ENCODE peak calls at places on chromosomes 6 and 20, in eight cellular contexts. S, J, R, T, Z, M, E and K are unnamed samples. For H3K27me3, the result is how much of the 10 kb centered on the place peaks cover.

GRCh38 chr6:27138837-27139752 is 108.4 kb upstream of the PRSS16 start:
- DNase-seq in Z (peak), T (peak), E (no peak), J (no peak), M (peak), S (peak), R (peak), K (no peak)

GRCh38 chr20:57950764-57951163 is 240.9 kb upstream of the PMEPA1 start:
- DNase-seq in R (no peak), T (no peak), J (no peak), M (no peak), E (no peak), S (no peak), Z (no peak), K (no peak)

GRCh38 chr6:168929871-168930450 is 323.7 kb downstream of the THBS2 start:
- DNase-seq in T (no peak), M (no peak), R (no peak), E (no peak), S (no peak), J (no peak), Z (no peak), K (no peak)

GRCh38 chr20:48769111-48769879 is 58.5 kb downstream of the PREX1 start:
- DNase-seq in M (no peak), J (no peak), R (peak), Z (no peak), T (no peak), E (peak), S (no peak), K (no peak)

GRCh38 chr20:35368616-35369423 is 43.0 kb downstream of the UQCC1 start:
- DNase-seq in E (no peak), J (no peak), S (peak), T (peak), Z (no peak), M (no peak), R (peak), K (no peak)

GRCh38 chr6:108831104-108831503 is 17.1 kb upstream of the ARMC2 start:
- DNase-seq in E (no peak), T (no peak), M (no peak), Z (no peak), S (no peak), J (no peak), R (no peak), K (no peak)

GRCh38 chr6:169863710-169864109 is 112.3 kb downstream of the ERMARD start:
- DNase-seq in T (no peak), Z (no peak), R (no peak), M (no peak), E (no peak), S (no peak), J (no peak), K (no peak)

GRCh38 chr6:137874204-137875001 is 7.3 kb downstream of the TNFAIP3 start:
- DNase-seq in Z (no peak), E (peak), J (no peak), M (no peak), T (no peak), R (no peak), S (no peak), K (no peak)

GRCh38 chr6:109738667-109739066 is 47.6 kb downstream of the FIG4 start:
- DNase-seq in Z (no peak), T (no peak), R (no peak), J (no peak), S (no peak), E (no peak), M (no peak), K (no peak)

GRCh38 chr6:111828799-111829198 is 44.5 kb downstream of the FYN start:
- DNase-seq in E (no peak), M (no peak), S (no peak), R (no peak), T (no peak), Z (no peak), J (no peak), K (no peak)

GRCh38 chr6:88780714-88781389 is 182.6 kb downstream of the RNGTT start:
- DNase-seq in Z (peak), M (peak), R (peak), E (peak), T (peak), J (no peak), S (peak), K (no peak)

GRCh38 chr6:157813757-157814455 is 9.1 kb upstream of the SNX9 start:
- DNase-seq in S (no peak), M (peak), T (no peak), Z (no peak), R (no peak), J (no peak), E (no peak), K (no peak)

GRCh38 chr20:32480361-32481199 is 104.6 kb downstream of the NOL4L start:
- DNase-seq in R (no peak), T (no peak), S (no peak), Z (no peak), E (no peak), J (no peak), M (peak), K (no peak)

GRCh38 chr6:38262041-38262440 is 377.7 kb downstream of the BTBD9 start:
- DNase-seq in E (no peak), M (peak), J (no peak), R (peak), Z (peak), T (no peak), S (peak), K (no peak)

GRCh38 chr20:34426026-34426425 is 63.0 kb downstream of the ITCH start:
- DNase-seq in T (no peak), E (no peak), R (no peak), S (no peak), M (no peak), J (no peak), Z (no peak), K (no peak)

GRCh38 chr20:22984611-22985010 is 50.5 kb upstream of the SSTR4 start:
- DNase-seq in S (no peak), T (peak), E (no peak), Z (no peak), R (no peak), M (no peak), J (no peak), K (no peak)

GRCh38 chr6:34030831-34031566 is 114.9 kb downstream of the GRM4 start:
- DNase-seq in S (no peak), T (no peak), J (no peak), E (no peak), R (no peak), Z (no peak), M (no peak), K (no peak)

GRCh38 chr6:81228912-81229540 is 523.5 kb downstream of the TENT5A start:
- DNase-seq in E (no peak), R (no peak), T (no peak), J (no peak), M (peak), S (no peak), Z (no peak), K (no peak)

GRCh38 chr6:81999826-82000225 is 247.3 kb upstream of the TENT5A start:
- DNase-seq in M (no peak), S (no peak), T (no peak), J (no peak), E (no peak), R (no peak), Z (no peak), K (no peak)

GRCh38 chr20:50282592-50283241 is 92.1 kb downstream of the CEBPB start:
- DNase-seq in Z (no peak), S (no peak), E (no peak), T (peak), M (no peak), R (no peak), J (no peak), K (peak)

GRCh38 chr6:14550410-14550809 is 432.8 kb downstream of the CD83 start:
- DNase-seq in S (no peak), Z (no peak), M (no peak), T (no peak), R (no peak), E (no peak), J (no peak), K (no peak)

GRCh38 chr6:32117461-32117860 is 8.3 kb upstream of the TNXB start:
- DNase-seq in T (no peak), E (no peak), M (no peak), J (no peak), Z (no peak), S (no peak), R (peak), K (no peak)

GRCh38 chr20:48932375-48932941 is 10.9 kb downstream of the ARFGEF2 start:
- DNase-seq in M (peak), S (no peak), T (no peak), Z (no peak), E (no peak), R (no peak), J (no peak), K (peak)

GRCh38 chr20:43752561-43753301 is 25.9 kb upstream of the GTSF1L start:
- DNase-seq in M (peak), E (peak), Z (no peak), S (no peak), T (no peak), R (no peak), J (no peak), K (no peak)

GRCh38 chr6:104130343-104130742 is 729.4 kb downstream of the HACE1 start:
- DNase-seq in T (no peak), S (no peak), Z (no peak), J (no peak), R (no peak), E (no peak), M (no peak), K (no peak)

GRCh38 chr6:98324406-98324930 is 509.9 kb upstream of the POU3F2 start:
- DNase-seq in R (no peak), M (no peak), E (no peak), Z (no peak), T (no peak), J (no peak), S (no peak), K (no peak)

GRCh38 chr6:91273729-91274128 is 686.9 kb upstream of the MAP3K7 start:
- DNase-seq in M (no peak), R (peak), J (no peak), S (peak), Z (no peak), E (no peak), T (peak), K (no peak)

GRCh38 chr20:1537731-1538058 is 19.8 kb downstream of the SIRPD start:
- DNase-seq in J (peak), S (peak), M (no peak), R (no peak), Z (no peak), E (peak), T (peak), K (no peak)

GRCh38 chr20:22795897-22796296 is 211.5 kb upstream of the FOXA2 start:
- DNase-seq in R (peak), J (peak), S (peak), T (peak), M (peak), Z (no peak), E (no peak), K (no peak)

GRCh38 chr20:63017076-63017825 is 10.5 kb upstream of the BHLHE23 start:
- DNase-seq in M (no peak), Z (no peak), R (no peak), E (no peak), J (no peak), T (peak), S (no peak), K (peak)
- H3K27me3 ChIP-seq in M (half or more), Z (under half), R (under half), E (under half), J (under half), T (under half), S (half or more), K (under half)

GRCh38 chr20:53808733-53809132 is 215.1 kb upstream of the ZNF217 start:
- DNase-seq in E (no peak), J (no peak), M (no peak), R (no peak), T (no peak), S (no peak), Z (no peak), K (no peak)

GRCh38 chr20:53804920-53805894 is 211.6 kb upstream of the ZNF217 start:
- DNase-seq in J (no peak), S (no peak), T (no peak), E (no peak), Z (no peak), R (no peak), M (no peak), K (peak)

GRCh38 chr20:53803492-53804155 is 210.0 kb upstream of the ZNF217 start:
- DNase-seq in R (no peak), S (no peak), M (no peak), T (no peak), J (no peak), Z (no peak), E (no peak), K (no peak)

GRCh38 chr20:53806683-53807401 is 213.2 kb upstream of the ZNF217 start:
- DNase-seq in T (no peak), S (no peak), J (no peak), R (no peak), E (no peak), Z (no peak), M (no peak), K (no peak)

GRCh38 chr20:53805895-53806384 is 212.3 kb upstream of the ZNF217 start:
- DNase-seq in R (no peak), S (no peak), M (peak), T (no peak), Z (no peak), J (no peak), E (no peak), K (no peak)
- H3K27me3 ChIP-seq in R (under half), S (under half), M (under half), T (under half), Z (under half), J (under half), E (under half), K (under half)

DNA sequence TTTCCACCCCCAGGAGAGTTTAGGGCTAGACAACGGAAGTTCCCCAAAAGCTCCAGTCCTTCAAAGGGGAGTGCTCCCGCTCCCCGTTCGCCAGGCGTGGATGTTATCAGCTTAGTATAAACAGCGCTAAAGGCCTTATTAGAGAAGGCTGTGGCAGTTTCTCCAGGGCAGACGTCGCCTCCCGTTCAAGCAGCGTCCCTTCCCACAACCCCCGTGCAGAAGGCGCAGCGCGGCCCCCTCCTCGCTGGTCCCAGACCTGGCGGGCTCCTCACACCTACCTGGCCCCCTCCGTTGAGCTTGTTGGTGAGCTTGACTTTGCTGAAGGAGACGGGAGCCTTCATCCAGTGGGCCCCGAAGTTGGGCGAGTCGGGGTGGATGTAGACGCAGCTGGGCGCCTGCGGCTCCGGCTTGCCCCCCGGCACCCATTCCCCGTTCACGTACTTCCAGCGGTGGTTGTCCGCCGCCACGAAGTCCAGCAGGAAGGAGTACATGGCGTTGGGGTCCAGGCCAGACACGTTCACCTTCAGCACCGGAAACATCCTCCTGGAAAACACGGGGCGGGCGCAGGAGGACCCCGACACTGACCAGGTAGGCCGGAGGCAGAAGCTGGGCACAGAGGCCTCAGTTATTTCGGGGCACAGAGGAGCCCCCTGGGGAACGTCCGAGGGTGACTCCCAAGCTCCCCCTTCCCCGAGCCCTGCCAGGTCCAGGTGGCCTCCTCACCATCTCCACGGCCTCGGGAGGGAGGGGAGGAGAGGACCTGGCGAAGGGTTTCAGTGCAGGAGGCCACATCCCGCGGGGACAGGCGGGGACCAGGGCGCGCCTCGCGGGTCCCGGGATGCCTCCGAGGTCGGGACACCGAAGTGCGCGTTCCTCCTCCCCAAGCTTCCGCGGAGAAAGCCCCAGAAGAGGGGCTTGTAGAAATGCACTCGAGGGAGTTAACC is 1.1 kb downstream of the TBXT start:
- DNase-seq in J (no peak), T (no peak), M (no peak), E (no peak), S (no peak), R (no peak), Z (no peak), K (no peak)
- H3K27me3 ChIP-seq in J (under half), T (under half), M (half or more), E (under half), S (half or more), R (under half), Z (half or more), K (under half)

GRCh38 chr6:166862978-166863530 is 93.3 kb downstream of the RNASET2 start:
- DNase-seq in J (no peak), S (no peak), Z (no peak), M (no peak), E (no peak), R (no peak), T (no peak), K (no peak)

GRCh38 chr6:166862287-166862977 is 93.9 kb downstream of the RNASET2 start:
- DNase-seq in T (peak), Z (peak), R (peak), S (peak), E (no peak), J (no peak), M (no peak), K (no peak)

GRCh38 chr6:166866839-166867637 is 89.3 kb downstream of the RNASET2 start:
- DNase-seq in T (no peak), M (no peak), J (no peak), S (no peak), E (no peak), Z (no peak), R (no peak), K (no peak)

GRCh38 chr6:166861961-166862286 is 94.4 kb downstream of the RNASET2 start:
- DNase-seq in J (no peak), S (no peak), R (no peak), T (no peak), Z (no peak), E (no peak), M (no peak), K (no peak)

DNA sequence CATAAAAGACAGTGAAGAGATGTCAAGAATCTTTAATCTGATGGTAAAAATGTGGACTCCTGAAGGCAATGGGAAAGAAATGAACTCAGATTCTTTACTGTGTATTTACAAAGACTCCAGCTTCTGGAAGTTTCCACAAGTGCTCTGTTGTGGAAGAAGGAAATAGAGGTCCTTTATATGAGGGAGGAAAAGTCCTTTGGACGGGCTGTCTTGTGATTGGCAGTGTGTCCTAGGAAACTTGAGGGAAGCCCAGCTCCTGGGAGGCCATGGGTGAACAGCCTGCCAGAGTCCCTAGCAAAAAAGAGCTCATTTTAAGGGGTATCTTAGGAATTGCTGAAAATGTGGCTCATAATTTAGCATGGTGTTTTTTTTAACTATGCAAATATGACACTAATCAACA is 92.0 kb downstream of the RNASET2 start:
- DNase-seq in Z (no peak), R (no peak), J (no peak), T (no peak), M (no peak), E (no peak), S (no peak), K (no peak)
- H3K27me3 ChIP-seq in Z (under half), R (under half), J (under half), T (under half), M (under half), E (under half), S (under half), K (under half)

GRCh38 chr20:46194409-46194808 is 76.3 kb downstream of the CD40 start:
- DNase-seq in Z (no peak), J (no peak), R (no peak), M (no peak), T (no peak), S (no peak), E (no peak), K (no peak)
- H3K27me3 ChIP-seq in Z (under half), J (under half), R (under half), M (under half), T (under half), S (half or more), E (under half), K (under half)

GRCh38 chr6:75205776-75206334 is at the start of gene COL12A1:
- DNase-seq in T (peak), J (peak), E (peak), S (peak), Z (no peak), R (peak), M (peak), K (peak)
- H3K27me3 ChIP-seq in T (under half), J (under half), E (under half), S (half or more), Z (half or more), R (under half), M (under half), K (under half)

DNA sequence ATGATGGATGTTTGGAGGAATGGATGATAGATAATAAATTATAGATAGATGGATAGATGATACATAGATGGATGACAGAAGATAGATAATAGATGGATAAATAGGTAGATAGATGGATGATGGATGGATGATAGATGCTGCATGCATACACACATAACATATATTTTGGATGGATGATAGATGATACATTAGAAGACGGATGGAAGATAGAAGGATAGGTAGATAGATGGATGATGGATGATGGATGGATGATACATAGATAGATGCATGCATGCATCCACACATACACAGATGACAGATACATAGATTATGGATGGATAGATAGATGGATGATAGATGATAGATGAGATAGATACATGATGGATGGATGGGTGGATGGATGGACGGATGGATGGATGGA is 387.8 kb downstream of the TAF4 start:
- DNase-seq in Z (no peak), T (no peak), M (no peak), J (no peak), S (no peak), E (no peak), R (no peak), K (no peak)
- H3K27me3 ChIP-seq in Z (under half), T (under half), M (under half), J (under half), S (under half), E (under half), R (under half), K (under half)